ENCODE peak calls at places on chromosomes 1 and 21, in six cellular contexts. One of them, this sample, is unnamed.

GRCh38 chr1:233945573-233945972 is 41.1 kb downstream of the SLC35F3 start:
- DNase-seq in NCI-H1092: no peak
- DNase-seq in GM12864: no peak
- DNase-seq in BE2C: peak
- DNase-seq in kidney: no peak
- DNase-seq in activated CD4-positive, alpha-beta T cell treated with anti-CD3 and anti-CD28 coated beads for 4 hours: no peak
- DNase-seq in this sample: peak

GRCh38 chr1:215566556-215567490 is at the start of gene KCTD3:
- DNase-seq in activated CD4-positive, alpha-beta T cell treated with anti-CD3 and anti-CD28 coated beads for 4 hours: peak
- DNase-seq in BE2C: peak
- DNase-seq in GM12864: no peak
- DNase-seq in kidney: peak
- DNase-seq in NCI-H1092: peak
- DNase-seq in this sample: peak

GRCh38 chr1:84583648-84584047 is 9.4 kb upstream of the CTBS start:
- DNase-seq in NCI-H1092: no peak
- DNase-seq in kidney: no peak
- DNase-seq in BE2C: no peak
- DNase-seq in activated CD4-positive, alpha-beta T cell treated with anti-CD3 and anti-CD28 coated beads for 4 hours: no peak
- DNase-seq in GM12864: no peak
- DNase-seq in this sample: no peak

GRCh38 chr1:75134939-75135828 is 996 bp downstream of the LHX8 start:
- DNase-seq in kidney: no peak
- DNase-seq in activated CD4-positive, alpha-beta T cell treated with anti-CD3 and anti-CD28 coated beads for 4 hours: no peak
- DNase-seq in GM12864: no peak
- DNase-seq in BE2C: no peak
- DNase-seq in NCI-H1092: no peak
- DNase-seq in this sample: no peak

GRCh38 chr1:5563861-5564577 is 428.2 kb downstream of the NPHP4 start:
- DNase-seq in kidney: no peak
- DNase-seq in BE2C: no peak
- DNase-seq in activated CD4-positive, alpha-beta T cell treated with anti-CD3 and anti-CD28 coated beads for 4 hours: no peak
- DNase-seq in NCI-H1092: no peak
- DNase-seq in GM12864: no peak
- DNase-seq in this sample: no peak

GRCh38 chr21:42760361-42760970 is 107.0 kb downstream of the PDE9A start:
- DNase-seq in kidney: no peak
- DNase-seq in GM12864: no peak
- DNase-seq in activated CD4-positive, alpha-beta T cell treated with anti-CD3 and anti-CD28 coated beads for 4 hours: no peak
- DNase-seq in BE2C: no peak
- DNase-seq in NCI-H1092: no peak
- DNase-seq in this sample: no peak

GRCh38 chr1:155570593-155570990 is 8.0 kb upstream of the ASH1L start:
- DNase-seq in NCI-H1092: no peak
- DNase-seq in BE2C: no peak
- DNase-seq in kidney: no peak
- DNase-seq in GM12864: no peak
- DNase-seq in activated CD4-positive, alpha-beta T cell treated with anti-CD3 and anti-CD28 coated beads for 4 hours: no peak
- DNase-seq in this sample: no peak

GRCh38 chr1:2544875-2545638 is 11.1 kb upstream of the TNFRSF14 start:
- DNase-seq in kidney: no peak
- DNase-seq in activated CD4-positive, alpha-beta T cell treated with anti-CD3 and anti-CD28 coated beads for 4 hours: no peak
- DNase-seq in NCI-H1092: no peak
- DNase-seq in GM12864: no peak
- DNase-seq in BE2C: no peak
- DNase-seq in this sample: no peak